ENCODE peak calls at places on chromosomes 6 and 20, in seven cellular contexts. One of them, this sample, is unnamed.

GRCh38 chr20:53556267-53556897 is 37.3 kb downstream of the ZNF217 start:
- DNase-seq in fibroblast of lung: no peak
- DNase-seq in tibial artery: no peak
- DNase-seq in left lung: no peak
- DNase-seq in OCI-LY7: no peak
- DNase-seq in brain microvascular endothelial cell: no peak
- DNase-seq in stomach: no peak
- DNase-seq in this sample: no peak

GRCh38 chr20:58228484-58229197 is at the start of gene ANKRD60:
- DNase-seq in brain microvascular endothelial cell: peak; percentile 65
- DNase-seq in fibroblast of lung: peak; percentile 46
- DNase-seq in tibial artery: no peak
- DNase-seq in stomach: no peak
- DNase-seq in left lung: no peak
- DNase-seq in OCI-LY7: no peak
- DNase-seq in this sample: no peak

GRCh38 chr6:3227363-3228045 is at the start of gene TUBB2B:
- DNase-seq in stomach: no peak
- DNase-seq in fibroblast of lung: no peak
- DNase-seq in left lung: peak; percentile 71
- DNase-seq in tibial artery: no peak
- DNase-seq in OCI-LY7: no peak
- DNase-seq in brain microvascular endothelial cell: no peak
- DNase-seq in this sample: no peak

GRCh38 chr6:36682328-36683144 is 4.0 kb downstream of the CDKN1A start:
- DNase-seq in fibroblast of lung: peak; percentile 44
- DNase-seq in tibial artery: no peak
- DNase-seq in stomach: peak; percentile 89
- DNase-seq in left lung: peak; percentile 84
- DNase-seq in brain microvascular endothelial cell: no peak
- DNase-seq in OCI-LY7: peak; percentile 91
- DNase-seq in this sample: no peak

GRCh38 chr6:43865086-43865485 is 95.1 kb downstream of the VEGFA start:
- DNase-seq in tibial artery: no peak
- DNase-seq in stomach: no peak
- DNase-seq in left lung: no peak
- DNase-seq in fibroblast of lung: no peak
- DNase-seq in OCI-LY7: no peak
- DNase-seq in brain microvascular endothelial cell: no peak
- DNase-seq in this sample: no peak

GRCh38 chr6:130000526-130001228 is 17.7 kb upstream of the L3MBTL3 start:
- DNase-seq in fibroblast of lung: no peak
- DNase-seq in tibial artery: no peak
- DNase-seq in left lung: no peak
- DNase-seq in OCI-LY7: no peak
- DNase-seq in stomach: no peak
- DNase-seq in brain microvascular endothelial cell: no peak
- DNase-seq in this sample: no peak

GRCh38 chr6:44662461-44663121 is 275.1 kb downstream of the CDC5L start:
- DNase-seq in brain microvascular endothelial cell: peak; percentile 31
- DNase-seq in tibial artery: no peak
- DNase-seq in OCI-LY7: peak; percentile 13
- DNase-seq in fibroblast of lung: no peak
- DNase-seq in left lung: no peak
- DNase-seq in stomach: no peak
- DNase-seq in this sample: peak; percentile 77

GRCh38 chr6:64013061-64013410 is 377.4 kb downstream of the PHF3 start:
- DNase-seq in fibroblast of lung: peak; percentile 54
- DNase-seq in brain microvascular endothelial cell: no peak
- DNase-seq in left lung: no peak
- DNase-seq in tibial artery: no peak
- DNase-seq in stomach: no peak
- DNase-seq in OCI-LY7: no peak
- DNase-seq in this sample: no peak

GRCh38 chr6:2986722-2987196 is 12.9 kb upstream of the NQO2 start:
- DNase-seq in left lung: no peak
- DNase-seq in brain microvascular endothelial cell: peak; percentile 65
- DNase-seq in tibial artery: no peak
- DNase-seq in stomach: no peak
- DNase-seq in fibroblast of lung: peak; percentile 85
- DNase-seq in OCI-LY7: no peak
- DNase-seq in this sample: no peak

GRCh38 chr20:50293244-50294139 is 102.9 kb downstream of the CEBPB start:
- DNase-seq in tibial artery: no peak
- DNase-seq in fibroblast of lung: no peak
- DNase-seq in brain microvascular endothelial cell: no peak
- DNase-seq in left lung: peak; percentile 74
- DNase-seq in stomach: no peak
- DNase-seq in OCI-LY7: no peak
- DNase-seq in this sample: no peak

GRCh38 chr6:56073761-56074160 is 173.6 kb downstream of the COL21A1 start:
- DNase-seq in brain microvascular endothelial cell: no peak
- DNase-seq in OCI-LY7: no peak
- DNase-seq in tibial artery: no peak
- DNase-seq in stomach: no peak
- DNase-seq in fibroblast of lung: no peak
- DNase-seq in left lung: no peak
- DNase-seq in this sample: no peak

GRCh38 chr6:27474172-27474465 is 1.2 kb upstream of the ZNF184 start:
- DNase-seq in OCI-LY7: no peak
- DNase-seq in brain microvascular endothelial cell: no peak
- DNase-seq in fibroblast of lung: no peak
- DNase-seq in left lung: no peak
- DNase-seq in stomach: no peak
- DNase-seq in tibial artery: no peak
- DNase-seq in this sample: no peak

GRCh38 chr20:36919715-36920333 is 31.7 kb downstream of the SAMHD1 start:
- DNase-seq in OCI-LY7: peak; percentile 70
- DNase-seq in brain microvascular endothelial cell: peak; percentile 64
- DNase-seq in fibroblast of lung: peak; percentile 77
- DNase-seq in stomach: no peak
- DNase-seq in tibial artery: no peak
- DNase-seq in left lung: no peak
- DNase-seq in this sample: no peak

GRCh38 chr6:169976301-169977081 is 225.1 kb downstream of the ERMARD start:
- DNase-seq in fibroblast of lung: no peak
- DNase-seq in OCI-LY7: no peak
- DNase-seq in left lung: peak; percentile 58
- DNase-seq in stomach: no peak
- DNase-seq in tibial artery: peak; percentile 18
- DNase-seq in brain microvascular endothelial cell: no peak
- DNase-seq in this sample: no peak

GRCh38 chr6:42193491-42193894 is 1.3 kb downstream of the GUCA1B start:
- DNase-seq in OCI-LY7: no peak
- DNase-seq in tibial artery: no peak
- DNase-seq in brain microvascular endothelial cell: peak; percentile 27
- DNase-seq in left lung: peak; percentile 47
- DNase-seq in fibroblast of lung: peak; percentile 16
- DNase-seq in stomach: no peak
- DNase-seq in this sample: no peak

DNA sequence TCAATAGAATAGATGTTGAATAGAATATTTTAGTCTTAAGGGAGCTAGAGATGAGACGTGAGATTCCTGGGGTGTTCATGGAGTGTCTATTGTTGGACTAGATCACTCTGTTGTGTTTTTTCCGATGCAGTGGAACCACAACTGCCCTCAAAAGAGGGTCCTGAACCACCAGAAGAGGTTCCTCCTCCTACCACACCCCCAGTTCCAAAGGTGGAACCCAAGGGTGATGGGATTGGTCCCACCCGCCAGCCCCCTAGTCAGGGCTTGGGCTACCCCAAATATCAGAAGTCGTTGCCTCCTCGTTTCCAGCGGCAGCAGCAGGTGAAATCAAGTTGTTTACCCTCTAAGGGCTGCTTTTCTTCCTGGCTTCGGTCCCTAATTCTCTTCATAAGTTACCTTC is 8.5 kb downstream of the PRRC2A start:
- DNase-seq in tibial artery: no peak
- DNase-seq in OCI-LY7: no peak
- DNase-seq in left lung: no peak
- DNase-seq in stomach: no peak
- DNase-seq in brain microvascular endothelial cell: no peak
- DNase-seq in fibroblast of lung: no peak
- DNase-seq in this sample: no peak
- H3K36me3 ChIP-seq in tibial artery: peaks cover 98% of the 10 kb centered on the region
- H3K36me3 ChIP-seq in OCI-LY7: peaks cover 100% of the 10 kb centered on the region
- H3K36me3 ChIP-seq in left lung: peaks cover 100% of the 10 kb centered on the region
- H3K36me3 ChIP-seq in stomach: peaks cover 99% of the 10 kb centered on the region
- H3K36me3 ChIP-seq in brain microvascular endothelial cell: peaks cover 99% of the 10 kb centered on the region
- H3K36me3 ChIP-seq in fibroblast of lung: peaks cover 64% of the 10 kb centered on the region
- H3K36me3 ChIP-seq in this sample: peaks cover 9% of the 10 kb centered on the region

GRCh38 chr20:40892642-40893041 is 136.0 kb upstream of the TOP1 start:
- DNase-seq in stomach: no peak
- DNase-seq in tibial artery: no peak
- DNase-seq in fibroblast of lung: no peak
- DNase-seq in OCI-LY7: peak; percentile 85
- DNase-seq in brain microvascular endothelial cell: no peak
- DNase-seq in left lung: no peak
- DNase-seq in this sample: no peak
- TF ChIP-seq CTCF in stomach: no peak
- TF ChIP-seq CTCF in tibial artery: no peak
- TF ChIP-seq CTCF in fibroblast of lung: no peak
- TF ChIP-seq CTCF in OCI-LY7: peak; percentile 75
- TF ChIP-seq CTCF in brain microvascular endothelial cell: no peak
- TF ChIP-seq CTCF in left lung: no peak
- TF ChIP-seq CTCF in this sample: no peak

GRCh38 chr20:34415079-34415478 is 52.0 kb downstream of the ITCH start:
- DNase-seq in stomach: no peak
- DNase-seq in left lung: no peak
- DNase-seq in OCI-LY7: peak; percentile 79
- DNase-seq in fibroblast of lung: no peak
- DNase-seq in brain microvascular endothelial cell: no peak
- DNase-seq in tibial artery: no peak
- DNase-seq in this sample: no peak
- H3K36me3 ChIP-seq in stomach: peaks cover 25% of the 10 kb centered on the region
- H3K36me3 ChIP-seq in left lung: peaks cover 88% of the 10 kb centered on the region
- H3K36me3 ChIP-seq in OCI-LY7: peaks cover 84% of the 10 kb centered on the region
- H3K36me3 ChIP-seq in fibroblast of lung: no peaks in the 10 kb centered on the region
- H3K36me3 ChIP-seq in brain microvascular endothelial cell: peaks cover 36% of the 10 kb centered on the region
- H3K36me3 ChIP-seq in tibial artery: peaks cover 30% of the 10 kb centered on the region
- H3K36me3 ChIP-seq in this sample: no peaks in the 10 kb centered on the region

GRCh38 chr6:145028144-145028818 is 707.0 kb downstream of the EPM2A start:
- DNase-seq in OCI-LY7: peak; percentile 29
- DNase-seq in stomach: no peak
- DNase-seq in brain microvascular endothelial cell: peak; percentile 48
- DNase-seq in fibroblast of lung: peak; percentile 51
- DNase-seq in tibial artery: no peak
- DNase-seq in left lung: no peak
- DNase-seq in this sample: no peak
- TF ChIP-seq CTCF in OCI-LY7: peak; percentile 76
- TF ChIP-seq CTCF in stomach: peak; percentile 11
- TF ChIP-seq CTCF in brain microvascular endothelial cell: peak; percentile 51
- TF ChIP-seq CTCF in fibroblast of lung: peak; percentile 43
- TF ChIP-seq CTCF in tibial artery: peak; percentile 27
- TF ChIP-seq CTCF in left lung: peak; percentile 15
- TF ChIP-seq CTCF in this sample: peak; percentile 61

GRCh38 chr20:62331347-62331746 is 28.6 kb downstream of the ADRM1 start:
- DNase-seq in left lung: peak; percentile 65
- DNase-seq in fibroblast of lung: no peak
- DNase-seq in OCI-LY7: no peak
- DNase-seq in tibial artery: no peak
- DNase-seq in brain microvascular endothelial cell: no peak
- DNase-seq in stomach: no peak
- DNase-seq in this sample: no peak
- H3K36me3 ChIP-seq in left lung: peaks cover 93% of the 10 kb centered on the region
- H3K36me3 ChIP-seq in fibroblast of lung: peaks cover 39% of the 10 kb centered on the region
- H3K36me3 ChIP-seq in OCI-LY7: peaks cover 44% of the 10 kb centered on the region
- H3K36me3 ChIP-seq in tibial artery: peaks cover 100% of the 10 kb centered on the region
- H3K36me3 ChIP-seq in brain microvascular endothelial cell: peaks cover 72% of the 10 kb centered on the region
- H3K36me3 ChIP-seq in stomach: peaks cover 77% of the 10 kb centered on the region
- H3K36me3 ChIP-seq in this sample: peaks cover 11% of the 10 kb centered on the region

GRCh38 chr20:19019734-19020364 is 192.6 kb upstream of the SLC24A3 start:
- DNase-seq in OCI-LY7: no peak
- DNase-seq in stomach: no peak
- DNase-seq in fibroblast of lung: no peak
- DNase-seq in tibial artery: no peak
- DNase-seq in brain microvascular endothelial cell: no peak
- DNase-seq in left lung: no peak
- DNase-seq in this sample: no peak
- TF ChIP-seq CTCF in OCI-LY7: peak; percentile 28
- TF ChIP-seq CTCF in stomach: no peak
- TF ChIP-seq CTCF in fibroblast of lung: no peak
- TF ChIP-seq CTCF in tibial artery: no peak
- TF ChIP-seq CTCF in brain microvascular endothelial cell: no peak
- TF ChIP-seq CTCF in left lung: no peak
- TF ChIP-seq CTCF in this sample: no peak

DNA sequence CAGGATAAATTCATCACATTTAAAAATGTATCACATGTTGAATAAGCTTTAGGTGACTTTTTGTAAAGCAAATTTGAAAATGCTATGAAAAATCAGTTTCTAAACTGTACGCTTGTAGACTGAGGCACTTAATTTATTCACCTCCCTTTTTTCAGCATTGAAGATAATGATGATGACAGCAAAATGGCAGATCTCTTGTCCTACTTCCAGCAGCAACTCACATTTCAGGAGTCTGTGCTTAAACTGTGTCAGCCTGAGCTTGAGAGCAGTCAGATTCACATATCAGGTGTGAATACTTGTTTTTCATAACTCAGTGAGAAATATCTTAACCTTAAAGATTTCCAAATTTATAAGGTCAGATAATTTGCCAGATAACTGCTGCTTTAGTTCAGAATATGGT is 15.6 kb downstream of the FBXO9 start:
- DNase-seq in stomach: no peak
- DNase-seq in left lung: no peak
- DNase-seq in fibroblast of lung: no peak
- DNase-seq in brain microvascular endothelial cell: no peak
- DNase-seq in tibial artery: no peak
- DNase-seq in OCI-LY7: no peak
- DNase-seq in this sample: no peak
- H3K36me3 ChIP-seq in stomach: peaks cover 66% of the 10 kb centered on the region
- H3K36me3 ChIP-seq in left lung: peaks cover 97% of the 10 kb centered on the region
- H3K36me3 ChIP-seq in fibroblast of lung: peaks cover 6% of the 10 kb centered on the region
- H3K36me3 ChIP-seq in brain microvascular endothelial cell: peaks cover 29% of the 10 kb centered on the region
- H3K36me3 ChIP-seq in tibial artery: peaks cover 88% of the 10 kb centered on the region
- H3K36me3 ChIP-seq in OCI-LY7: peaks cover 91% of the 10 kb centered on the region
- H3K36me3 ChIP-seq in this sample: no peaks in the 10 kb centered on the region

This sample was measured in kidney epithelial cell.